ENCODE peak calls at places on chromosomes 2 and 18, in four cellular contexts. H is cardiac fibroblast, X is GM23248, J is IMR-90. Q is an unnamed sample.

GRCh38 chr2:199160081-199160480 is 297.7 kb downstream of the SATB2 start:
- DNase-seq in H (no peak), X (no peak), J (no peak), Q (no peak)

GRCh38 chr2:73114273-73114867 is 1.6 kb upstream of the RAB11FIP5 start:
- DNase-seq in H (peak), X (peak), J (peak), Q (no peak)

GRCh38 chr18:58671122-58671940 is at the start of gene MALT1:
- DNase-seq in H (peak), X (peak), J (peak), Q (peak)

GRCh38 chr18:76480913-76481312 is 14.1 kb downstream of the ZNF516 start:
- DNase-seq in H (no peak), X (no peak), J (no peak), Q (no peak)

GRCh38 chr18:9596257-9596656 is 18.1 kb downstream of the PPP4R1 start:
- DNase-seq in H (peak), X (peak), J (no peak), Q (no peak)

GRCh38 chr2:15758779-15759343 is 167.2 kb downstream of the DDX1 start:
- DNase-seq in H (no peak), X (no peak), J (no peak), Q (no peak)

GRCh38 chr2:197711576-197711975 is 6.4 kb downstream of the MARS2 start:
- DNase-seq in H (peak), X (peak), J (peak), Q (no peak)

GRCh38 chr2:24024018-24024417 is 14.1 kb downstream of the MFSD2B start:
- DNase-seq in H (peak), X (peak), J (peak), Q (no peak)

GRCh38 chr2:170073288-170073687 is 104.7 kb upstream of the MYO3B start:
- DNase-seq in H (peak), X (peak), J (peak), Q (no peak)

GRCh38 chr18:55097406-55098170 is 138.3 kb upstream of the CCDC68 start:
- DNase-seq in H (peak), X (peak), J (no peak), Q (peak)

GRCh38 chr2:46812381-46813024 is 103.1 kb downstream of the MCFD2 start:
- DNase-seq in H (peak), X (peak), J (peak), Q (no peak)

GRCh38 chr2:118986733-118987132 is 44.7 kb downstream of the MARCO start:
- DNase-seq in H (no peak), X (no peak), J (no peak), Q (no peak)

GRCh38 chr2:20012282-20013060 is at the start of gene MATN3:
- DNase-seq in H (peak), X (peak), J (no peak), Q (peak)

GRCh38 chr2:33529771-33530481 is 53.5 kb downstream of the RASGRP3 start:
- DNase-seq in H (peak), X (peak), J (peak), Q (peak)

GRCh38 chr2:106193491-106193976 is 567 bp downstream of the UXS1 start:
- DNase-seq in H (no peak), X (peak), J (no peak), Q (peak)

GRCh38 chr2:141911485-141912066 is 219.2 kb downstream of the LRP1B start:
- DNase-seq in H (peak), X (no peak), J (peak), Q (peak)

GRCh38 chr2:59690849-59691248 is 862.6 kb downstream of the BCL11A start:
- DNase-seq in H (no peak), X (no peak), J (no peak), Q (no peak)

GRCh38 chr18:9025104-9025838 is 77.2 kb upstream of the NDUFV2 start:
- DNase-seq in H (peak), X (peak), J (peak), Q (peak)

GRCh38 chr2:197803033-197803444 is 1.4 kb upstream of the PLCL1 start:
- DNase-seq in H (peak), X (peak), J (peak), Q (peak)

GRCh38 chr2:37543967-37544366 is 127.5 kb downstream of the CDC42EP3 start:
- DNase-seq in H (no peak), X (no peak), J (no peak), Q (no peak)

GRCh38 chr18:56722518-56722917 is 71.4 kb downstream of the WDR7 start:
- DNase-seq in H (no peak), X (no peak), J (no peak), Q (no peak)

GRCh38 chr2:83081835-83082522 is 1377.1 kb downstream of the SUCLG1 start:
- DNase-seq in H (peak), X (peak), J (peak), Q (no peak)

GRCh38 chr2:219274392-219274921 is 4.7 kb upstream of the DNAJB2 start:
- DNase-seq in H (peak), X (peak), J (peak), Q (peak)

GRCh38 chr2:141021109-141021508 is 1109.7 kb downstream of the LRP1B start:
- DNase-seq in H (peak), X (peak), J (peak), Q (no peak)

GRCh38 chr18:35588995-35589394 is 7.5 kb downstream of the GALNT1 start:
- DNase-seq in H (no peak), X (no peak), J (no peak), Q (no peak)

GRCh38 chr2:197615033-197615652 is 60.2 kb downstream of the RFTN2 start:
- DNase-seq in H (no peak), X (no peak), J (no peak), Q (no peak)

GRCh38 chr2:866009-866680 is 84.5 kb upstream of the SNTG2 start:
- DNase-seq in H (no peak), X (no peak), J (no peak), Q (no peak)

GRCh38 chr2:189506514-189506976 is 65.3 kb downstream of the WDR75 start:
- DNase-seq in H (no peak), X (no peak), J (peak), Q (peak)

GRCh38 chr2:201909348-201909747 is 103.0 kb downstream of the CDK15 start:
- DNase-seq in H (peak), X (peak), J (peak), Q (no peak)

GRCh38 chr2:95056044-95056443 is 30.5 kb downstream of the MAL start:
- DNase-seq in H (no peak), X (no peak), J (no peak), Q (no peak)